ENCODE peak calls at places on chromosomes 1 and 21, in five cellular contexts. V is AG10803; C is uterus; I is activated naive CD8-positive, alpha-beta T cell treated with anti-CD3 and anti-CD28 coated beads for 36 hours; E is GM03348. Q is an unnamed sample.

GRCh38 chr1:185914089-185914488 is 179.9 kb downstream of the HMCN1 start:
- DNase-seq in E (no peak), C (no peak), I (no peak), V (no peak), Q (no peak)

GRCh38 chr1:46197551-46198025 is 646 bp downstream of the POMGNT1 start:
- DNase-seq in V (peak), I (no peak), E (peak), C (no peak), Q (no peak)

GRCh38 chr1:91020486-91020885 is 1.3 kb downstream of the ZNF644 start:
- DNase-seq in V (peak), I (no peak), C (no peak), E (no peak), Q (peak)

GRCh38 chr21:41678944-41679343 is 87.9 kb downstream of the RIPK4 start:
- DNase-seq in E (peak), I (no peak), V (peak), C (peak), Q (peak)

GRCh38 chr1:17692645-17693044 is 62.5 kb upstream of the ACTL8 start:
- DNase-seq in C (no peak), I (no peak), V (no peak), E (no peak), Q (no peak)

GRCh38 chr1:174996474-174996873 is 3.3 kb upstream of the CACYBP start:
- DNase-seq in E (no peak), C (no peak), V (peak), I (no peak), Q (peak)

GRCh38 chr1:1945782-1946393 is 26.8 kb upstream of the TMEM52 start:
- DNase-seq in V (no peak), C (no peak), I (no peak), E (no peak), Q (no peak)

GRCh38 chr1:202046227-202046626 is 35.8 kb downstream of the ELF3 start:
- DNase-seq in V (no peak), E (no peak), C (no peak), I (no peak), Q (no peak)

GRCh38 chr1:19342077-19342775 is 30.1 kb downstream of the SLC66A1 start:
- DNase-seq in V (peak), I (no peak), E (no peak), C (peak), Q (peak)

GRCh38 chr1:23452011-23452411 is 27.5 kb upstream of the TCEA3 start:
- DNase-seq in C (no peak), V (peak), E (peak), I (no peak), Q (peak)

GRCh38 chr1:216740334-216740733 is 17.1 kb upstream of the ESRRG start:
- DNase-seq in V (no peak), E (no peak), I (no peak), C (no peak), Q (no peak)

GRCh38 chr1:197692965-197693364 is 82.3 kb downstream of the DENND1B start:
- DNase-seq in E (peak), I (no peak), V (peak), C (no peak), Q (peak)